ENCODE peak calls at places on chromosome 19, in five cellular contexts. B is ecto neural progenitor cell, C is midbrain, J is amniotic stem cell, S is anterior cingulate cortex. Y is an unnamed sample.

GRCh38 chr19:31387662-31388175 is 38.5 kb upstream of the TSHZ3 start:
- DNase-seq in C (no peak), B (peak; percentile 77), S (no peak), J (no peak), Y (no peak)

GRCh38 chr19:44476559-44477408 is 23.5 kb downstream of the ZNF180 start:
- DNase-seq in J (no peak), S (no peak), C (no peak), B (no peak), Y (no peak)

GRCh38 chr19:36528921-36529518 is 949 bp upstream of the ZNF260 start:
- DNase-seq in J (no peak), C (no peak), B (peak; percentile 43), S (no peak), Y (no peak)

GRCh38 chr19:33390120-33390907 is 16.8 kb downstream of the CEBPG start:
- DNase-seq in B (no peak), J (no peak), S (no peak), C (peak; percentile 45), Y (peak; percentile 56)

GRCh38 chr19:51798958-51799310 is 4.0 kb downstream of the FPR3 start:
- DNase-seq in J (no peak), B (no peak), C (no peak), S (no peak), Y (no peak)

GRCh38 chr19:40523322-40524047 is 53.2 kb upstream of the SHKBP1 start:
- DNase-seq in C (no peak), B (peak; percentile 83), S (no peak), J (no peak), Y (no peak)

GRCh38 chr19:31548941-31549340 is 199.7 kb upstream of the TSHZ3 start:
- DNase-seq in B (no peak), J (no peak), C (peak; percentile 14), S (no peak), Y (no peak)

GRCh38 chr19:36030264-36031148 is 2.2 kb downstream of the CLIP3 start:
- DNase-seq in J (no peak), B (no peak), C (no peak), S (no peak), Y (no peak)

GRCh38 chr19:42247631-42248199 is 5.3 kb upstream of the GSK3A start:
- DNase-seq in J (no peak), B (no peak), S (no peak), C (no peak), Y (no peak)

GRCh38 chr19:18514800-18515682 is 6.8 kb downstream of the ELL start:
- DNase-seq in J (no peak), C (no peak), B (no peak), S (no peak), Y (no peak)

GRCh38 chr19:10000171-10000826 is 10.0 kb downstream of the COL5A3 start:
- DNase-seq in J (peak; percentile 46), C (peak; percentile 35), S (peak; percentile 38), B (peak; percentile 83), Y (no peak)

GRCh38 chr19:17755533-17755885 is 4.2 kb downstream of the FCHO1 start:
- DNase-seq in S (no peak), J (no peak), C (no peak), B (no peak), Y (no peak)

GRCh38 chr19:2341987-2342386 is 13.5 kb downstream of the SPPL2B start:
- DNase-seq in B (no peak), S (no peak), J (no peak), C (no peak), Y (no peak)

GRCh38 chr19:16373539-16373938 is 48.9 kb downstream of the KLF2 start:
- DNase-seq in J (no peak), C (no peak), B (no peak), S (no peak), Y (no peak)

GRCh38 chr19:40745402-40745780 is 4.9 kb downstream of the ACTMAP start:
- DNase-seq in C (no peak), B (no peak), J (no peak), S (no peak), Y (no peak)

GRCh38 chr19:52660981-52661380 is 22.8 kb upstream of the ZNF83 start:
- DNase-seq in B (no peak), S (no peak), C (no peak), J (no peak), Y (peak; percentile 20)

GRCh38 chr19:11131471-11131870 is 24.1 kb downstream of the SPC24 start:
- DNase-seq in B (no peak), C (no peak), J (no peak), S (no peak), Y (no peak)

GRCh38 chr19:11405846-11406643 is 13.1 kb downstream of the RGL3 start:
- DNase-seq in J (no peak), S (no peak), C (no peak), B (peak; percentile 52), Y (no peak)

GRCh38 chr19:39679056-39679790 is 23.5 kb downstream of the LGALS16 start:
- DNase-seq in C (no peak), S (no peak), B (no peak), J (no peak), Y (no peak)

GRCh38 chr19:51325161-51325979 is 13.9 kb downstream of the IGLON5 start:
- DNase-seq in C (no peak), B (no peak), J (no peak), S (no peak), Y (no peak)

GRCh38 chr19:2385053-2385721 is 25.1 kb downstream of the TMPRSS9 start:
- DNase-seq in C (no peak), J (no peak), B (peak; percentile 82), S (no peak), Y (no peak)

Y was measured in astrocyte of the cerebellum.